ENCODE peak calls at places on chromosome 1, in four cellular contexts. X is GM23248; E is DND-41; I is effector memory CD4-positive, alpha-beta T cell. D is an unnamed sample.

GRCh38 chr1:18299441-18300338 is 181.0 kb upstream of the KLHDC7A start:
- DNase-seq in X (peak; percentile 28), E (peak; percentile 17), I (no peak), D (no peak)

GRCh38 chr1:200381256-200381980 is 28.4 kb downstream of the ZNF281 start:
- DNase-seq in X (no peak), E (no peak), I (no peak), D (no peak)

GRCh38 chr1:162019006-162019405 is 4.7 kb downstream of the OLFML2B start:
- DNase-seq in X (peak; percentile 85), E (no peak), I (no peak), D (no peak)

GRCh38 chr1:220044683-220045355 is 1.5 kb downstream of the EPRS1 start:
- DNase-seq in X (peak; percentile 18), E (no peak), I (no peak), D (no peak)

GRCh38 chr1:100868364-100868995 is 26.2 kb downstream of the EXTL2 start:
- DNase-seq in X (peak; percentile 65), E (no peak), I (no peak), D (no peak)

GRCh38 chr1:94602312-94602711 is 60.8 kb upstream of the F3 start:
- DNase-seq in X (peak; percentile 71), E (peak; percentile 87), I (no peak), D (no peak)

GRCh38 chr1:178538192-178538916 is 25.4 kb downstream of the TEX35 start:
- DNase-seq in X (peak; percentile 91), E (no peak), I (no peak), D (no peak)

GRCh38 chr1:21620461-21620860 is 48.7 kb downstream of the RAP1GAP start:
- DNase-seq in X (peak; percentile 13), E (no peak), I (no peak), D (no peak)

GRCh38 chr1:89934441-89934840 is 60.5 kb upstream of the ZNF326 start:
- DNase-seq in X (no peak), E (no peak), I (no peak), D (no peak)
- H3K4me1 ChIP-seq in X (peaks cover 16% of the 10 kb centered on the region), E (no peaks in the 10 kb centered on the region), I (no peaks in the 10 kb centered on the region), D (no peaks in the 10 kb centered on the region)

DNA sequence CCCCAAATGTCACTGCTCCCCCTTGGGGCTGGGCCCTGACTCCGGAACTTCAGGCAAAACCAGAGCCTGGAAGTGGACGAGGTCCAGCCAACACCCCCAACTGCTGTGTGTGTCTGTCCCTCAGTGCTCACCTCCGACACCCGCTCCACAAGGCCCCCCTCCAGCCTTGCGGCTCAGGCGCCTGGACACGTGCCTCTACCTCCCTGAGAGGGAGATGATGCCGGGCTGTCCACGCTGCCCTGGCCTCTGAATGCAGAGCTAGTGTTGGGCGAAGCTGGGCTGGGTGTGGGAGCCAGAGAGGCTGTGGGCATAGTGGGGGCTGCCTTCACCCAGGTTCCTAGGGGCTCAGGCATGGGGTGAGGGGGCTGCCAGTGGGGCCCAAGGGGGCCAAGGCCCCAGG is 74.5 kb downstream of the MEGF6 start:
- DNase-seq in X (no peak), E (no peak), I (no peak), D (no peak)
- H3K27ac ChIP-seq in X (no peak overlapping the region), E (no peak overlapping the region), I (no peak overlapping the region), D (no peak overlapping the region)

GRCh38 chr1:228340686-228341449 is 65.8 kb downstream of the TRIM11 start:
- DNase-seq in X (no peak), E (peak; percentile 18), I (no peak), D (peak; percentile 77)

GRCh38 chr1:228341450-228341813 is 65.2 kb downstream of the TRIM11 start:
- DNase-seq in X (no peak), E (no peak), I (no peak), D (peak; percentile 30)

GRCh38 chr1:228339059-228339704 is 67.5 kb downstream of the TRIM11 start:
- DNase-seq in X (no peak), E (no peak), I (no peak), D (no peak)

GRCh38 chr1:228338521-228339051 is 68.0 kb downstream of the TRIM11 start:
- DNase-seq in X (no peak), E (no peak), I (no peak), D (no peak)

GRCh38 chr1:228339766-228340685 is 66.6 kb downstream of the TRIM11 start:
- DNase-seq in X (no peak), E (no peak), I (no peak), D (peak; percentile 44)
- H3K4me1 ChIP-seq in X (no peaks in the 10 kb centered on the region), E (no peaks in the 10 kb centered on the region), I (no peaks in the 10 kb centered on the region), D (no peaks in the 10 kb centered on the region)

GRCh38 chr1:183304466-183305122 is 113.6 kb downstream of the NMNAT2 start:
- DNase-seq in X (no peak), E (no peak), I (no peak), D (no peak)

GRCh38 chr1:183302452-183303324 is 115.5 kb downstream of the NMNAT2 start:
- DNase-seq in X (peak; percentile 36), E (no peak), I (no peak), D (no peak)

GRCh38 chr1:183303901-183304300 is 114.3 kb downstream of the NMNAT2 start:
- DNase-seq in X (peak; percentile 72), E (no peak), I (no peak), D (no peak)

GRCh38 chr1:183301239-183301638 is 115.2 kb downstream of the LAMC2 start:
- DNase-seq in X (no peak), E (no peak), I (no peak), D (no peak)

GRCh38 chr1:183303325-183303645 is 114.9 kb downstream of the NMNAT2 start:
- DNase-seq in X (peak; percentile 10), E (no peak), I (no peak), D (no peak)
- H3K27ac ChIP-seq in X (peak overlapping the region; percentile 0), E (no peak overlapping the region), I (no peak overlapping the region), D (no peak overlapping the region)

DNA sequence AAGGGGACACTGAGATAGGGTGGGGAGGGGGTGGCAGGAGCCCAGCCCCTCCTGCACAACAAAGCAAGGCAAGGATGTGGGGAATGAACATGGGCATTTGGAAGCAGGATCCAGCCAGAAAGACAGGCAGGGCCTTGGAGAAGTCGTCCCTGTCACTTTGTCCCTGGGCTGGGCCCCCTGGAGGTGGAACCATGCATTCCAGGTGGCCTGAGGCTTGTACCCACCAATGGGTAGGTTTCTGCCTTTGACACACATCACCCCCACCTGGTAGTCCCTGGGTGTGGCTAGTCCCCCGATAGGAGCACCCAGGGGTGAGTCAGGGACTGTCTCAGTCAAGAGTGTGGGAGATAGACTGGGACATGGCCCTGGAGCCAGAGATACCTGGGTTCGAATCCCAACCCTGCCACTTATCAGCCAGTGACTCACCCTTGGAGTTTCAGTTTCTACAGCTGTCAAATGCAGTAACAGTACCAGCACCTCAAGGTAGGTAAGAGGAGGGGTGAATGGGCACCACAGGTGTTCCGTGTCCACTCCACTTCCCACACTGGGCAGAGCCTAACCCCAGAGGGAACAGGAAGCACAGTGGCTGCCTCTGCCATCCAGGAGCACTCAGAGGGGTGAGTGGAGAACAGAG is 10.0 kb downstream of the PLA2G2D start:
- DNase-seq in X (no peak), E (no peak), I (no peak), D (no peak)
- H3K4me1 ChIP-seq in X (peaks cover 11% of the 10 kb centered on the region), E (no peaks in the 10 kb centered on the region), I (no peaks in the 10 kb centered on the region), D (no peaks in the 10 kb centered on the region)

DNA sequence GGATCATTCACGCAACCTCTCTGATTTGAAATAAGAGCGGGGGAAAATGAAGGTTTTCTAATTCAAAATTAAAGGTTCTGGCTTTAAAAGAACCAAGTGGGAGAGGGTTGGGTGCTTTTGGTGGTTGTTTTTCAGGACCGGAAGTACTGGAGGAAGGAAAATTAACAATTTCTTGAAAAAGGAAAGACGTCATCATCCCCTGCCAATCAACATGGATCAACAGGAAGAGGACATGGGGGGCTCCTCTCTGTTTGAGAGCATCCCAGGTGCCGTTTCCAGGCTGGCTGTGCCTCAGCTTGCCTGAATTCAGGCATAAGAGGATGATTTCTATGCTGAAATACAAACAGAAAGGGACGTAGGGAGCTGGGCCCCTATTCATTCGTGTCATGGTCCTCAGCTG is 21.6 kb upstream of the NID1 start:
- DNase-seq in X (no peak), E (no peak), I (no peak), D (no peak)
- H3K27ac ChIP-seq in X (no peak overlapping the region), E (no peak overlapping the region), I (no peak overlapping the region), D (no peak overlapping the region)

GRCh38 chr1:91830242-91831131 is 55.5 kb downstream of the TGFBR3 start:
- DNase-seq in X (peak; percentile 87), E (no peak), I (no peak), D (no peak)
- H3K4me1 ChIP-seq in X (peaks cover 6% of the 10 kb centered on the region), E (no peaks in the 10 kb centered on the region), I (peaks cover 8% of the 10 kb centered on the region), D (peaks cover 26% of the 10 kb centered on the region)

DNA sequence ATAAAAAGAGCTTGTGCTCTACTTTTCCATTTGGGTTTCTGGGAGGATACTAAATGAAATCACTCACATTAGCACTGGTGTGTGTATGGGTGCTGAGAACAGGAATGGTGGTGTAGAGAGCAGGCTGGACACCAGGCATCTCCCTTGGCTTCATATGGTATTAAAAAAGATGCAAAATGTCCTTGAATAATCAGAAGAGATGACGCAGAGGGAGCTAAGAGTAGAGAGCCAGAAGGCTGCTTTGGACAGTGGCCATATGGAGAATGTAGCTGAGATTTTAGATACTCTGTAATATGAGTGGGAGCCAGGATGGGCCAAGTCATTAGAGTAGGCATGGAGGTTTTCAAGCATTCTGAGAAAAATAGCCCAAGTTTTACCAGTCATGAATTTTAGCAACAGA is 112.3 kb upstream of the ZRANB2 start:
- DNase-seq in X (peak; percentile 65), E (no peak), I (no peak), D (no peak)
- H3K27ac ChIP-seq in X (no peak overlapping the region), E (no peak overlapping the region), I (no peak overlapping the region), D (no peak overlapping the region)

GRCh38 chr1:10706514-10706913 is 89.9 kb downstream of the CASZ1 start:
- DNase-seq in X (no peak), E (no peak), I (no peak), D (no peak)

GRCh38 chr1:10705953-10706352 is 90.5 kb downstream of the CASZ1 start:
- DNase-seq in X (no peak), E (no peak), I (no peak), D (no peak)

GRCh38 chr1:10704383-10704882 is 92.0 kb downstream of the CASZ1 start:
- DNase-seq in X (no peak), E (no peak), I (no peak), D (no peak)

GRCh38 chr1:10701145-10701544 is 95.3 kb downstream of the CASZ1 start:
- DNase-seq in X (no peak), E (no peak), I (no peak), D (no peak)

DNA sequence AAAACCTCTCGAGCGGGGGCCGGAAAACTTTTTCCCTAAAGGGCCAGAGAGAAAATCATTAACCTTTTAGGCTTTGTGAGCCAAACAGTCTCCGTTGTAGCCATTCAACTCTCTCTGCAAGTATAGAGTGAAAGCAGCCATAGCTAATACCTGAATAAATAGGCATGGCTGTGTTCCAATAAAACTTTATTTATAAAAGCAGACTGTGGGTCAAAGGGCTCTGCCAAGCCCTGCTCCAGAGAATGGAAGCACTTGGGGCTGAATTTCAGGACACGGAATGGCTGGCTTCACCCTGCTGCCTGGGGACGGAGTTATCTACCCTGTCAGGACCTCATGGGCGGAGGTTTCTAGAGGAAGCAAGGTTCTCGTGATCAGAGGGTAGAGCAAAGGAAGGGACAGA is 92.7 kb downstream of the CASZ1 start:
- DNase-seq in X (no peak), E (no peak), I (no peak), D (no peak)
- H3K4me1 ChIP-seq in X (no peaks in the 10 kb centered on the region), E (no peaks in the 10 kb centered on the region), I (no peaks in the 10 kb centered on the region), D (no peaks in the 10 kb centered on the region)

D was measured in left lung.